ENCODE peak calls at places on chromosomes 7 and 10, in nine cellular contexts. A, K, R, V, N, O, S, U and P are unnamed samples.

GRCh38 chr7:143003393-143004051 is 23.4 kb downstream of the OR9A2 start:
- DNase-seq in S (peak), U (no peak), A (peak), V (peak), O (no peak), R (peak), K (peak), N (peak), P (peak)

GRCh38 chr10:71770789-71771188 is 2.5 kb downstream of the VSIR start:
- DNase-seq in N (no peak), S (no peak), R (peak), U (no peak), V (peak), A (no peak), O (no peak), K (no peak), P (no peak)

GRCh38 chr7:48154792-48155413 is 16.4 kb upstream of the ABCA13 start:
- DNase-seq in S (no peak), U (peak), A (no peak), R (peak), O (peak), N (no peak), V (peak), K (peak), P (peak)

GRCh38 chr7:108973075-108973474 is 403.4 kb downstream of the DNAJB9 start:
- DNase-seq in U (no peak), O (no peak), A (peak), R (peak), V (no peak), N (no peak), K (no peak), S (no peak), P (no peak)

GRCh38 chr10:45000138-45000763 is 472 bp upstream of the ZNF22 start:
- DNase-seq in K (peak), A (no peak), S (no peak), N (no peak), U (no peak), V (peak), R (peak), O (no peak), P (peak)

GRCh38 chr7:44085549-44085948 is 3.2 kb upstream of the POLM start:
- DNase-seq in O (no peak), N (no peak), R (no peak), S (no peak), V (no peak), U (no peak), K (no peak), A (no peak), P (no peak)

GRCh38 chr10:13090289-13090688 is 9.7 kb upstream of the OPTN start:
- DNase-seq in V (no peak), K (no peak), O (no peak), A (no peak), U (no peak), S (no peak), R (no peak), N (no peak), P (no peak)

GRCh38 chr10:50293508-50294320 is 42.4 kb upstream of the ASAH2 start:
- DNase-seq in K (no peak), S (no peak), O (no peak), U (no peak), V (no peak), R (no peak), A (no peak), N (no peak), P (no peak)